ENCODE peak calls at places on chromosomes 6 and 20, in seven cellular contexts. U is IMR-90, T is HFFc6, B is fibroblast of pulmonary artery, C is GM20000, F is fibroblast of lung, L is AG10803. H is an unnamed sample.

GRCh38 chr6:28907394-28907793 is 16.4 kb downstream of the TRIM27 start:
- DNase-seq in C (no peak), T (no peak), U (peak; percentile 96), L (peak; percentile 68), F (peak; percentile 96), B (peak; percentile 69), H (peak; percentile 69)

GRCh38 chr6:90411292-90411781 is 114.7 kb upstream of the BACH2 start:
- DNase-seq in C (peak; percentile 74), T (no peak), L (no peak), F (peak; percentile 74), B (no peak), U (no peak), H (no peak)

GRCh38 chr6:106692112-106692822 is 62.9 kb downstream of the QRSL1 start:
- DNase-seq in B (peak; percentile 36), U (peak; percentile 15), T (peak; percentile 43), C (no peak), F (peak; percentile 77), L (peak; percentile 52), H (no peak)

GRCh38 chr20:17505664-17506517 is 25.3 kb downstream of the BFSP1 start:
- DNase-seq in C (no peak), T (peak; percentile 33), F (peak; percentile 61), L (peak; percentile 10), B (peak; percentile 50), U (peak; percentile 71), H (no peak)

GRCh38 chr20:35387334-35387733 is 24.4 kb downstream of the UQCC1 start:
- DNase-seq in F (peak; percentile 71), U (peak; percentile 63), L (peak; percentile 42), C (no peak), B (peak; percentile 65), T (peak; percentile 45), H (no peak)

GRCh38 chr6:110337481-110337880 is 20.7 kb downstream of the METTL24 start:
- DNase-seq in L (peak; percentile 61), C (no peak), F (no peak), U (no peak), B (peak; percentile 57), T (no peak), H (no peak)

GRCh38 chr20:32877507-32877906 is 18.8 kb downstream of the EFCAB8 start:
- DNase-seq in B (peak; percentile 11), T (peak; percentile 12), L (peak; percentile 46), U (peak; percentile 80), C (no peak), F (peak; percentile 53), H (peak; percentile 81)

GRCh38 chr6:168217880-168218537 is 101.6 kb downstream of the DACT2 start:
- DNase-seq in F (no peak), T (no peak), U (no peak), B (no peak), C (no peak), L (no peak), H (no peak)

GRCh38 chr6:151014404-151015150 is 149.1 kb downstream of the MTHFD1L start:
- DNase-seq in B (peak; percentile 79), U (peak; percentile 71), F (peak; percentile 49), C (peak; percentile 52), T (peak; percentile 25), L (peak; percentile 49), H (no peak)

GRCh38 chr6:34592208-34592952 is 36.3 kb upstream of the SPDEF start:
- DNase-seq in B (no peak), U (no peak), F (no peak), L (no peak), T (no peak), C (no peak), H (no peak)

GRCh38 chr6:71527831-71528377 is 239.3 kb downstream of the OGFRL1 start:
- DNase-seq in C (no peak), T (no peak), F (no peak), U (peak; percentile 12), L (no peak), B (peak; percentile 75), H (no peak)

GRCh38 chr6:137241481-137242011 is 22.4 kb upstream of the IFNGR1 start:
- DNase-seq in L (peak; percentile 53), U (peak; percentile 46), F (peak; percentile 76), B (peak; percentile 56), C (no peak), T (peak; percentile 67), H (no peak)

GRCh38 chr6:44399991-44400390 is 12.5 kb downstream of the CDC5L start:
- DNase-seq in L (peak; percentile 39), C (no peak), B (peak; percentile 51), U (no peak), T (no peak), F (no peak), H (no peak)

GRCh38 chr6:98107801-98108200 is 726.6 kb upstream of the POU3F2 start:
- DNase-seq in T (no peak), C (no peak), F (no peak), L (no peak), B (no peak), U (no peak), H (no peak)

GRCh38 chr6:151041686-151042085 is 176.2 kb downstream of the MTHFD1L start:
- DNase-seq in T (no peak), F (no peak), L (no peak), C (no peak), B (no peak), U (no peak), H (no peak)

GRCh38 chr6:127869772-127870404 is 31.0 kb downstream of the THEMIS start:
- DNase-seq in U (no peak), L (no peak), T (no peak), F (no peak), C (no peak), B (peak; percentile 48), H (no peak)

DNA sequence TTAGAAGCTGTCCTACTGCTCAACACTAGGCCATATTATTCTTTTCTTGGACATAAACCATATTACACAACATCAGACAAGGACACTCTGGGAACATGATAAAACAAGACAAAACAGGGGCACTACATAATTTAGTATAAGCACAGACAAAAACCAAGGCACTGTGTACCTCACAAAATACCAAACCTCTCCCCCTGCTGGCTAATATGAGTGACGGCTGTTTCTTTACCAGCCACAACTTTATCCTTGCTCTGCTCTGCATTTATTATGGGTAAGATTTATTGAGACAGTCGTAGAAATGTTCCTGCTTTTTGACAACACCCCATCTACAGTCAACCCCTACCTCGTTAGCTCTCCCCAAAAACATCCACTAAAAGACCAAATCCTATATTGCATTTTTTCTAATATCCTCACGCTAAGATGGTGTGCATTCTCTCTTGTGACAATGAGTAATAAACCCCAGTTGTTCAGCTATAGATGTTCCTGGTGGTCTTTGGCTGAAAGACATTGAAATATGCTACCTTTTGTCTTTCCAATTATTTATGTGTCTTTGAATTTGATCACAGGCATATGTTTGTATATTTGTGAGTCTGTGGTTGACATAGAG is 23.8 kb upstream of the POLR1H start:
- DNase-seq in T (peak; percentile 15), C (peak; percentile 33), F (peak; percentile 5), B (peak; percentile 48), U (peak; percentile 17), L (peak; percentile 33), H (no peak)
- TF ChIP-seq CTCF in T (peak; percentile 79), C (peak; percentile 13), F (peak; percentile 70), B (peak; percentile 67), U (peak; percentile 42), L (peak; percentile 59), H (peak; percentile 61)

GRCh38 chr20:56503911-56504310 is 20.6 kb upstream of the FAM209A start:
- DNase-seq in C (no peak), B (no peak), L (no peak), F (no peak), T (no peak), U (no peak), H (no peak)

GRCh38 chr20:56506103-56506502 is 18.4 kb upstream of the FAM209A start:
- DNase-seq in C (no peak), U (no peak), F (no peak), T (no peak), L (no peak), B (peak; percentile 64), H (no peak)

GRCh38 chr20:56501116-56501515 is 23.4 kb upstream of the FAM209A start:
- DNase-seq in T (no peak), B (no peak), C (no peak), F (no peak), L (no peak), U (no peak), H (no peak)

DNA sequence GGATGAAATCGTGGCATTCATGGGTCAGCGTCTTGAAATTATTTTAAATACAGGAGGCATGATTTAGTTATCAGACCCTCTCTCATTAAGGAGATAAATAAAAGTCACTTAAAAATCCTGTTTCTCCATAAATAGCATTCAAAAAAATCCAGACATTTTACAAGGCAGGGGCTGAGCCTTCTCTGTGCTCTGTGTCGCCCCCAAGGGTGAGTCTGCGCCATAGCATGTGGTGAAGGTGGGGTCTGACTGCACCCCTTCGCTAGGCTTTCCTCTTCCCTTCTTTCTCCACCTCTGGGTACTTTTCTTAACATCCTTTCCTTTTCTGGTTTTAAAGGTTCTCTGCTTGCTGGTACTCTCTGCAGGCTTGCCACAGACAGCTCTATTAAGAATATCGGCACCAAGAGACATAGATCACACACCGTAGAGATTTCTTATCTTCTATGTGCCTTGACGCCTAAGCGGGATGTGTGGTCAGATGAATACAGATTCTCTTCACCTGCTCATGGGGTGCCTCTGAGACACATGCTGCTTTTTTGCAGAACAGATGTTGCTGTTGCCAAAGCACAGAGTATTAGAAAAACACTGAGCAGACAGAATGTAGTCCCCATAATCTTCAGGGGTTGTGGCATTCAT is 20.1 kb upstream of the FAM209A start:
- DNase-seq in B (no peak), C (no peak), U (no peak), F (no peak), L (no peak), T (no peak), H (no peak)
- TF ChIP-seq CTCF in B (peak; percentile 50), C (peak; percentile 42), U (peak; percentile 34), F (peak; percentile 62), L (peak; percentile 50), T (peak; percentile 70), H (peak; percentile 58)

DNA sequence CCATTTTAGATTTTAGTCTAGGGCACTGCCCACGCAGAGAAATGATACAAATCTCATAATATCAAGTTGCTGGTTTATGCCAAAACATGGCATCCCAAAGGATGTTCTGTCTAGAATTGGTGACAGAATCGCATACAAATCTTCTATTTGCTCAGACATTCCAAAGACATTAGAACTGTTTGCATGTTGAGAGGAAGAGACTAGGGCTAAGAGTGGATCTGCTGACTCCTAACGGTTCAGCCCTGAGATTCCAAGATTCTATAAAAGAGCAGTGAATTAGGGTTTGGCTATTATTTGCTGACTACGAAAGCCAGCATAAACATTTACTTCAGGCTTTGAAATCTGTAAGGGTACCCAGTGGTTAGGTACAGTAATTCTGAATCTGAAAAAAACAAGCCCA is 3.6 kb downstream of the EPB41L2 start:
- DNase-seq in B (peak; percentile 40), C (no peak), L (peak; percentile 69), T (peak; percentile 61), U (peak; percentile 73), F (peak; percentile 64), H (no peak)
- TF ChIP-seq CTCF in B (peak; percentile 8), C (no peak), L (peak; percentile 47), T (no peak), U (peak; percentile 37), F (peak; percentile 20), H (peak; percentile 24)

DNA sequence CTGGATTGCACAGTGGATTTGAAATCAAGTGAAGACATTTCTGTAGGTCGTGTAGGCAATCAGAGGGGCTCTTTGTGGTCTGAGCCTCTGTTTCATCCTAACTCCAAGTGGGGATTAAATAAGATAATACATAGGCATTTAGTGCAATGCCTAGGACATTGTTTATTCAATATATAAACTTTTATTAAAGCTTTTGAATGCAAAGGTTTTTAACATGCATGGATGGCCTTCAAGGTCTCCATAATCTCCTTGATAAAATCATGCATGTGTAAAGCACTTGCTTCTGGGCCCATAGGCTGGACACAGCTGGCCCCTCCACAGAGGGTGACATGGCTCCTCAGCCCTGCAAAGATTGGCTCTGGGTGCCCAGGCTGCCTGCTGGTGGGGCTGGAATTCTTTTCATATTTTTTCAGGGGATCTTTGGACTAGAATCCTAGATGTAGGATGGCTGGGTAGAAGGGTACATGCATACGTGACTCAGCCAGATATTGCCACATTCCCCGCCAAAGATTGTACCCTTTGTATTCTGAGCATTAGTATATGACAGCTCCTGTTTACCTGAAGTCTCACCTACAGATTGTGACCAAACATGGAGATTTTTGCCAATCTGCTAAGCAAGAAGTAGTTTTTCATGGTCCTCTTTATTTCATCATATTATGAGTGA is 19.0 kb upstream of the AVP start:
- DNase-seq in T (no peak), L (no peak), U (no peak), B (no peak), F (no peak), C (no peak), H (no peak)
- TF ChIP-seq CTCF in T (no peak), L (no peak), U (no peak), B (no peak), F (no peak), C (no peak), H (no peak)

H was measured in AG04450.